ENCODE peak calls at places on chromosomes 3 and 15, in five cellular contexts. B is GM23248, I is iPS-NIHi11, Q is HL-60, O is 8988T. D is an unnamed sample.
A peak's percentile ranks its signal among the peaks of the same experiment; 100 is the strongest.

GRCh38 chr15:80403712-80404056 is 498 bp upstream of the ARNT2 start:
- DNase-seq in B (no peak), I (peak; percentile 73), Q (no peak), O (peak; percentile 49), D (no peak)

GRCh38 chr3:72336821-72337479 is 511.3 kb downstream of the SHQ1 start:
- DNase-seq in B (peak; percentile 84), I (peak; percentile 63), Q (no peak), O (no peak), D (no peak)

GRCh38 chr3:129577356-129577755 is 29.1 kb downstream of the PLXND1 start:
- DNase-seq in B (peak; percentile 12), I (no peak), Q (peak; percentile 56), O (no peak), D (no peak)

GRCh38 chr3:153289334-153289808 is 127.3 kb downstream of the RAP2B start:
- DNase-seq in B (peak; percentile 74), I (no peak), Q (peak; percentile 43), O (no peak), D (no peak)

GRCh38 chr3:139601191-139601961 is 61.8 kb upstream of the RBP1 start:
- DNase-seq in B (peak; percentile 17), I (no peak), Q (no peak), O (no peak), D (no peak)

GRCh38 chr3:189961525-189962161 is 159.1 kb downstream of the P3H2 start:
- DNase-seq in B (peak; percentile 85), I (peak; percentile 83), Q (peak; percentile 65), O (peak; percentile 60), D (peak; percentile 52)

GRCh38 chr3:112627419-112627818 is 13.5 kb downstream of the CCDC80 start:
- DNase-seq in B (peak; percentile 20), I (no peak), Q (no peak), O (no peak), D (no peak)

GRCh38 chr15:47422901-47423300 is 294.4 kb upstream of the SEMA6D start:
- DNase-seq in B (peak; percentile 25), I (no peak), Q (no peak), O (no peak), D (no peak)

GRCh38 chr3:192299921-192300320 is 427.4 kb downstream of the FGF12 start:
- DNase-seq in B (no peak), I (peak; percentile 6), Q (no peak), O (no peak), D (no peak)

GRCh38 chr3:194713299-194714121 is 27.8 kb downstream of the FAM43A start:
- DNase-seq in B (no peak), I (no peak), Q (no peak), O (no peak), D (no peak)

GRCh38 chr15:68768321-68768720 is 52.4 kb downstream of the ANP32A start:
- DNase-seq in B (peak; percentile 42), I (no peak), Q (no peak), O (no peak), D (no peak)

GRCh38 chr3:7978104-7978457 is 523.5 kb upstream of the LMCD1 start:
- DNase-seq in B (no peak), I (no peak), Q (no peak), O (no peak), D (no peak)

GRCh38 chr3:106759686-106760085 is 617.6 kb upstream of the CCDC54 start:
- DNase-seq in B (peak; percentile 61), I (no peak), Q (no peak), O (no peak), D (no peak)

GRCh38 chr3:116059421-116060096 is 385.7 kb downstream of the LSAMP start:
- DNase-seq in B (peak; percentile 85), I (peak; percentile 79), Q (no peak), O (peak; percentile 40), D (no peak)

GRCh38 chr3:120449701-120450216 is 1.0 kb downstream of the FSTL1 start:
- DNase-seq in B (peak; percentile 87), I (no peak), Q (no peak), O (no peak), D (no peak)

GRCh38 chr15:47685141-47685870 is 32.0 kb upstream of the SEMA6D start:
- DNase-seq in B (peak; percentile 55), I (no peak), Q (no peak), O (no peak), D (no peak)

GRCh38 chr3:45551214-45552010 is 43.1 kb upstream of the LIMD1 start:
- DNase-seq in B (peak; percentile 99), I (no peak), Q (no peak), O (peak; percentile 46), D (no peak)

GRCh38 chr3:184737641-184738518 is 26.0 kb upstream of the MAGEF1 start:
- DNase-seq in B (peak; percentile 91), I (no peak), Q (no peak), O (no peak), D (no peak)

GRCh38 chr15:82312611-82313349 is 36.5 kb downstream of the GOLGA6L10 start:
- DNase-seq in B (peak; percentile 38), I (no peak), Q (no peak), O (no peak), D (no peak)

GRCh38 chr3:80000022-80000421 is 232.2 kb upstream of the ROBO1 start:
- DNase-seq in B (no peak), I (no peak), Q (no peak), O (no peak), D (no peak)

GRCh38 chr15:61989698-61990097 is 70.5 kb downstream of the VPS13C start:
- DNase-seq in B (peak; percentile 7), I (no peak), Q (no peak), O (no peak), D (no peak)

GRCh38 chr15:34107315-34107714 is 5.4 kb downstream of the PGBD4 start:
- DNase-seq in B (no peak), I (no peak), Q (no peak), O (no peak), D (no peak)

GRCh38 chr15:51649659-51650521 is 27.3 kb upstream of the DMXL2 start:
- DNase-seq in B (peak; percentile 76), I (peak; percentile 53), Q (peak; percentile 69), O (no peak), D (peak; percentile 35)

GRCh38 chr15:87287156-87287555 is 969.4 kb downstream of the NTRK3 start:
- DNase-seq in B (peak; percentile 40), I (no peak), Q (no peak), O (no peak), D (no peak)

GRCh38 chr3:36714343-36714742 is 50.0 kb downstream of the DCLK3 start:
- DNase-seq in B (peak; percentile 91), I (no peak), Q (no peak), O (no peak), D (no peak)

GRCh38 chr3:133038731-133039398 is 674 bp downstream of the TMEM108 start:
- DNase-seq in B (peak; percentile 33), I (peak; percentile 52), Q (no peak), O (no peak), D (no peak)

GRCh38 chr15:65651831-65652749 is 30.4 kb downstream of the SLC24A1 start:
- DNase-seq in B (no peak), I (no peak), Q (no peak), O (no peak), D (no peak)

GRCh38 chr15:68888419-68888818 is 41.9 kb upstream of the SPESP1 start:
- DNase-seq in B (no peak), I (peak; percentile 40), Q (no peak), O (no peak), D (no peak)

GRCh38 chr15:57003418-57003817 is 85.0 kb downstream of the TCF12 start:
- DNase-seq in B (peak; percentile 90), I (no peak), Q (no peak), O (no peak), D (no peak)

GRCh38 chr3:170718848-170719247 is 133.0 kb upstream of the SLC7A14 start:
- DNase-seq in B (no peak), I (no peak), Q (no peak), O (no peak), D (no peak)